ENCODE peak calls at places on chromosomes 11 and 22, in ten cellular contexts. One of them, this sample, is unnamed.
A peak's percentile ranks its signal among the peaks of the same experiment; 100 is the strongest.

GRCh38 chr11:85634747-85635146 is 6.4 kb downstream of the TMEM126B start:
- DNase-seq in kidney: no peak
- DNase-seq in brain microvascular endothelial cell: no peak
- DNase-seq in choroid plexus epithelial cell: no peak
- DNase-seq in fibroblast of mammary gland: no peak
- DNase-seq in OCI-LY7: no peak
- DNase-seq in NB4: no peak
- DNase-seq in colonic mucosa: no peak
- DNase-seq in stomach: no peak
- DNase-seq in suprapubic skin: no peak
- DNase-seq in this sample: no peak

GRCh38 chr11:14552089-14552488 is 31.9 kb upstream of the PSMA1 start:
- DNase-seq in NB4: no peak
- DNase-seq in choroid plexus epithelial cell: no peak
- DNase-seq in kidney: no peak
- DNase-seq in suprapubic skin: no peak
- DNase-seq in fibroblast of mammary gland: no peak
- DNase-seq in colonic mucosa: no peak
- DNase-seq in brain microvascular endothelial cell: no peak
- DNase-seq in OCI-LY7: no peak
- DNase-seq in stomach: no peak
- DNase-seq in this sample: no peak

GRCh38 chr11:47607380-47607779 is 13.2 kb upstream of the C1QTNF4 start:
- DNase-seq in fibroblast of mammary gland: peak; percentile 99
- DNase-seq in kidney: no peak
- DNase-seq in stomach: no peak
- DNase-seq in OCI-LY7: no peak
- DNase-seq in NB4: no peak
- DNase-seq in colonic mucosa: no peak
- DNase-seq in brain microvascular endothelial cell: peak; percentile 94
- DNase-seq in choroid plexus epithelial cell: peak; percentile 94
- DNase-seq in suprapubic skin: peak; percentile 80
- DNase-seq in this sample: no peak

GRCh38 chr22:45896153-45896951 is 80.6 kb downstream of the WNT7B start:
- DNase-seq in brain microvascular endothelial cell: no peak
- DNase-seq in OCI-LY7: no peak
- DNase-seq in colonic mucosa: no peak
- DNase-seq in choroid plexus epithelial cell: no peak
- DNase-seq in kidney: peak; percentile 84
- DNase-seq in NB4: no peak
- DNase-seq in fibroblast of mammary gland: no peak
- DNase-seq in suprapubic skin: no peak
- DNase-seq in stomach: no peak
- DNase-seq in this sample: no peak

GRCh38 chr11:2825261-2825885 is 60.2 kb downstream of the CDKN1C start:
- DNase-seq in choroid plexus epithelial cell: peak; percentile 79
- DNase-seq in stomach: peak; percentile 56
- DNase-seq in colonic mucosa: peak; percentile 66
- DNase-seq in brain microvascular endothelial cell: no peak
- DNase-seq in NB4: peak; percentile 47
- DNase-seq in fibroblast of mammary gland: peak; percentile 70
- DNase-seq in OCI-LY7: no peak
- DNase-seq in kidney: peak; percentile 94
- DNase-seq in suprapubic skin: peak; percentile 94
- DNase-seq in this sample: no peak

GRCh38 chr22:28299760-28300159 is 379.9 kb downstream of the TTC28 start:
- DNase-seq in stomach: no peak
- DNase-seq in kidney: no peak
- DNase-seq in brain microvascular endothelial cell: no peak
- DNase-seq in suprapubic skin: no peak
- DNase-seq in choroid plexus epithelial cell: peak; percentile 12
- DNase-seq in OCI-LY7: no peak
- DNase-seq in NB4: no peak
- DNase-seq in colonic mucosa: no peak
- DNase-seq in fibroblast of mammary gland: peak; percentile 25
- DNase-seq in this sample: peak; percentile 11

GRCh38 chr11:10486161-10486840 is 31.2 kb downstream of the AMPD3 start:
- DNase-seq in OCI-LY7: peak; percentile 24
- DNase-seq in kidney: no peak
- DNase-seq in choroid plexus epithelial cell: no peak
- DNase-seq in NB4: no peak
- DNase-seq in fibroblast of mammary gland: no peak
- DNase-seq in suprapubic skin: peak; percentile 56
- DNase-seq in stomach: no peak
- DNase-seq in colonic mucosa: no peak
- DNase-seq in brain microvascular endothelial cell: no peak
- DNase-seq in this sample: no peak

GRCh38 chr11:80779907-80780615 is 1339.2 kb upstream of the TENM4 start:
- DNase-seq in OCI-LY7: no peak
- DNase-seq in kidney: no peak
- DNase-seq in stomach: no peak
- DNase-seq in NB4: no peak
- DNase-seq in brain microvascular endothelial cell: no peak
- DNase-seq in fibroblast of mammary gland: no peak
- DNase-seq in choroid plexus epithelial cell: peak; percentile 16
- DNase-seq in suprapubic skin: no peak
- DNase-seq in colonic mucosa: no peak
- DNase-seq in this sample: no peak

DNA sequence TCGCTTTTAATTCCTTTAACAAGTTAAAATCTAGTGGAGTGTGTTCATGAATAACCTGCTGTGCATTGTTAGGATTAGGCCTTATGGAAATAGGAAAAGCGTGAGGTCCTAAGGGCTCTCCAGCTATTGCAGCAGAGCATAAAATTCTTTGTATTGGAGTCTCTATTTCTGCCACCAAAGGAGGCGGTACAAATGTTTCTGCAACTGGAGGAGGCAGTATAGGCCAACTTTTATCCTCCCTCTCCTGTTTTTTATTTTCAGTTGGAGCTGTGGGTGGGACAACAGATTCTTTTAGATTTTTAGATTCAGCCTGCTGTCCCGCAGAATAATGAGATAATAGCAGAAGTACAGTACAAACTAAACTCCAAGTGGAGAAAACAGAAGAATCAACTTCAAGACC is 26.2 kb downstream of the OR10A6 start:
- DNase-seq in suprapubic skin: no peak
- DNase-seq in OCI-LY7: no peak
- DNase-seq in stomach: no peak
- DNase-seq in kidney: no peak
- DNase-seq in choroid plexus epithelial cell: peak; percentile 54
- DNase-seq in fibroblast of mammary gland: peak; percentile 55
- DNase-seq in colonic mucosa: no peak
- DNase-seq in NB4: no peak
- DNase-seq in brain microvascular endothelial cell: peak; percentile 14
- DNase-seq in this sample: no peak
- TF ChIP-seq CTCF in suprapubic skin: no peak
- TF ChIP-seq CTCF in OCI-LY7: peak; percentile 13
- TF ChIP-seq CTCF in stomach: no peak
- TF ChIP-seq CTCF in kidney: peak; percentile 5
- TF ChIP-seq CTCF in choroid plexus epithelial cell: peak; percentile 47
- TF ChIP-seq CTCF in fibroblast of mammary gland: peak; percentile 45
- TF ChIP-seq CTCF in colonic mucosa: no peak
- TF ChIP-seq CTCF in NB4: no peak
- TF ChIP-seq CTCF in brain microvascular endothelial cell: peak; percentile 53
- TF ChIP-seq CTCF in this sample: no peak

GRCh38 chr11:68437927-68438657 is 22.5 kb upstream of the PPP6R3 start:
- DNase-seq in choroid plexus epithelial cell: no peak
- DNase-seq in fibroblast of mammary gland: no peak
- DNase-seq in OCI-LY7: no peak
- DNase-seq in NB4: no peak
- DNase-seq in suprapubic skin: no peak
- DNase-seq in brain microvascular endothelial cell: no peak
- DNase-seq in kidney: no peak
- DNase-seq in colonic mucosa: no peak
- DNase-seq in stomach: no peak
- DNase-seq in this sample: no peak

GRCh38 chr11:68439355-68440065 is 21.0 kb upstream of the PPP6R3 start:
- DNase-seq in brain microvascular endothelial cell: no peak
- DNase-seq in kidney: no peak
- DNase-seq in stomach: no peak
- DNase-seq in NB4: no peak
- DNase-seq in fibroblast of mammary gland: no peak
- DNase-seq in suprapubic skin: no peak
- DNase-seq in choroid plexus epithelial cell: peak; percentile 37
- DNase-seq in colonic mucosa: no peak
- DNase-seq in OCI-LY7: no peak
- DNase-seq in this sample: no peak

GRCh38 chr11:68436162-68436888 is 24.2 kb upstream of the PPP6R3 start:
- DNase-seq in suprapubic skin: no peak
- DNase-seq in colonic mucosa: no peak
- DNase-seq in NB4: no peak
- DNase-seq in stomach: no peak
- DNase-seq in choroid plexus epithelial cell: no peak
- DNase-seq in kidney: no peak
- DNase-seq in brain microvascular endothelial cell: no peak
- DNase-seq in fibroblast of mammary gland: no peak
- DNase-seq in OCI-LY7: no peak
- DNase-seq in this sample: no peak

GRCh38 chr11:68438658-68439259 is 21.8 kb upstream of the PPP6R3 start:
- DNase-seq in colonic mucosa: no peak
- DNase-seq in OCI-LY7: peak; percentile 10
- DNase-seq in choroid plexus epithelial cell: no peak
- DNase-seq in stomach: no peak
- DNase-seq in brain microvascular endothelial cell: no peak
- DNase-seq in fibroblast of mammary gland: peak; percentile 24
- DNase-seq in kidney: no peak
- DNase-seq in NB4: no peak
- DNase-seq in suprapubic skin: no peak
- DNase-seq in this sample: no peak

DNA sequence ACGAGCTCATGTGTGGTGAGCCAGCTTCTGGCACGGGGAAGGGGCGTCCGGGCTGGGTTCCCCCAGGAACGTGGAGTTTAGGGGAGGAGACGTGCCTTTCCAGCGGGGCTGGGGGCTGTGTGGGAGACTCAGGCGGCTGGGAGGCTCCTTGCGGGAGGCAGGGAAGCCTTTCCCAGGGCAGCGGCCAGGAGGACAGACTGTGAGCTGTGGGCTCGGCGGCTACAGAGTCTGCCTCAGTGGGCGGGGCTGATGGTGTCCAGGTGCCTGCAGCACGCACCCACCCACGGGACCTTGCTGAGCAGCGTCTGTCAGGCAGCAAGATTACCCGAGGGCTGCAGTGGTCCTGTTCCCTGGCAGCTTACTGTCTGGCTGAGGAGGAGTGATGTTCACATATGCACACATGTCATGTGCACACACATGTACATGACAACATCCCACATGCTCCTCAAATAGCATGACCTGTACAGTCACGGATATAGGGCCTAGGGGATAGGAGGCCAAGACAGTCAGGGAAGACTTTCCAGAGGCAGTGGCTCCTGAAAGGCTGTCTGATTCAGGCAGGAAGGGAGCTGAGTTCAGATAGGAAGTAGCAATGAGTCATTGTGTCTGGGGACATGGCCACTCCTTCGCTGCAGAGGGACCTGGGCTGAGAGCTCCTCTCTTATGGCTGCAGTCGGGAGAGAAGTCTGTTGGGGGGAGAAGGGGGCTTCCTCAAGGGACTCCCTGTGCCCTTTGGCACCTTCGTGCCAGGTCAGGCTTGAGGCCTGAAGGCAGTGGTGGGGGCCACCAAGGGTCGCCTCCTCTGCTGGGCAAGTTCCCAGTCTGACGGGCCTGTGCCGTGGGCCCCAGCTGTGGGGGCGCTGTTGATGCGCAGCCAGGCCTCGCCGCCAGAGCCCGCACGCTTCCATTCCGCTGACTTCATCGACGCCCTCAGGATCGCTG is 23.3 kb upstream of the PPP6R3 start:
- DNase-seq in OCI-LY7: no peak
- DNase-seq in colonic mucosa: no peak
- DNase-seq in NB4: peak; percentile 86
- DNase-seq in choroid plexus epithelial cell: peak; percentile 73
- DNase-seq in fibroblast of mammary gland: peak; percentile 92
- DNase-seq in stomach: no peak
- DNase-seq in suprapubic skin: no peak
- DNase-seq in kidney: no peak
- DNase-seq in brain microvascular endothelial cell: peak; percentile 79
- DNase-seq in this sample: no peak
- TF ChIP-seq CTCF in OCI-LY7: no peak
- TF ChIP-seq CTCF in colonic mucosa: no peak
- TF ChIP-seq CTCF in NB4: no peak
- TF ChIP-seq CTCF in choroid plexus epithelial cell: no peak
- TF ChIP-seq CTCF in fibroblast of mammary gland: peak; percentile 12
- TF ChIP-seq CTCF in stomach: no peak
- TF ChIP-seq CTCF in suprapubic skin: no peak
- TF ChIP-seq CTCF in kidney: peak; percentile 13
- TF ChIP-seq CTCF in brain microvascular endothelial cell: peak; percentile 4
- TF ChIP-seq CTCF in this sample: no peak

GRCh38 chr11:115931684-115932083 is 427.5 kb upstream of the CADM1 start:
- DNase-seq in NB4: no peak
- DNase-seq in choroid plexus epithelial cell: no peak
- DNase-seq in kidney: no peak
- DNase-seq in fibroblast of mammary gland: no peak
- DNase-seq in suprapubic skin: no peak
- DNase-seq in OCI-LY7: no peak
- DNase-seq in colonic mucosa: no peak
- DNase-seq in brain microvascular endothelial cell: no peak
- DNase-seq in stomach: no peak
- DNase-seq in this sample: no peak

GRCh38 chr11:115930886-115931537 is 426.8 kb upstream of the CADM1 start:
- DNase-seq in fibroblast of mammary gland: no peak
- DNase-seq in stomach: no peak
- DNase-seq in suprapubic skin: no peak
- DNase-seq in choroid plexus epithelial cell: no peak
- DNase-seq in colonic mucosa: no peak
- DNase-seq in OCI-LY7: peak; percentile 81
- DNase-seq in brain microvascular endothelial cell: no peak
- DNase-seq in NB4: no peak
- DNase-seq in kidney: no peak
- DNase-seq in this sample: no peak

GRCh38 chr11:115929618-115930129 is 425.5 kb upstream of the CADM1 start:
- DNase-seq in NB4: no peak
- DNase-seq in suprapubic skin: no peak
- DNase-seq in stomach: no peak
- DNase-seq in OCI-LY7: no peak
- DNase-seq in fibroblast of mammary gland: no peak
- DNase-seq in kidney: no peak
- DNase-seq in colonic mucosa: no peak
- DNase-seq in choroid plexus epithelial cell: no peak
- DNase-seq in brain microvascular endothelial cell: no peak
- DNase-seq in this sample: no peak

GRCh38 chr11:115930276-115930675 is 426.1 kb upstream of the CADM1 start:
- DNase-seq in fibroblast of mammary gland: no peak
- DNase-seq in NB4: no peak
- DNase-seq in colonic mucosa: no peak
- DNase-seq in suprapubic skin: no peak
- DNase-seq in OCI-LY7: peak; percentile 48
- DNase-seq in kidney: no peak
- DNase-seq in choroid plexus epithelial cell: no peak
- DNase-seq in brain microvascular endothelial cell: no peak
- DNase-seq in stomach: no peak
- DNase-seq in this sample: no peak

DNA sequence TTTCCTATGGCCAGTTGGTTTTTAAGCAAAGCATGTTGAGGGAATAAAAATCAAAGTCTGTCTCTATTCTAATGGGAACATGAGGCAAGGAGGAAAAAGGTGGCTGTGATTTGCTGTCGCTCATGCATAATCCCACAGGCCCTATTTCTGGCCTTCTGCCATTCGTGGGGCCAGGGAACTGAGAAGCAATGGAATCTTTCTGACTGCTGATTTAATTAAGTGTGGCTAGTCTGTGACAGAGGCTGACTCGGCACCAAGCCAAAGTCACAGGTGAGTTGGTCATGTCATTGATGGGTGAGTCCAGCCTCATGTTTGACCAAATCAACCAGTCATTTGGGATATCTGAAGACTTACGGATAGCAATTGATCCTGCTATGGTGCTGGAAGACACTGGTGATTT is 429.3 kb upstream of the CADM1 start:
- DNase-seq in colonic mucosa: no peak
- DNase-seq in kidney: peak; percentile 82
- DNase-seq in fibroblast of mammary gland: no peak
- DNase-seq in NB4: no peak
- DNase-seq in OCI-LY7: no peak
- DNase-seq in suprapubic skin: no peak
- DNase-seq in brain microvascular endothelial cell: no peak
- DNase-seq in choroid plexus epithelial cell: no peak
- DNase-seq in stomach: no peak
- DNase-seq in this sample: no peak
- TF ChIP-seq CTCF in colonic mucosa: no peak
- TF ChIP-seq CTCF in kidney: no peak
- TF ChIP-seq CTCF in fibroblast of mammary gland: no peak
- TF ChIP-seq CTCF in NB4: no peak
- TF ChIP-seq CTCF in OCI-LY7: no peak
- TF ChIP-seq CTCF in suprapubic skin: no peak
- TF ChIP-seq CTCF in brain microvascular endothelial cell: no peak
- TF ChIP-seq CTCF in choroid plexus epithelial cell: no peak
- TF ChIP-seq CTCF in stomach: no peak
- TF ChIP-seq CTCF in this sample: no peak

GRCh38 chr11:62922653-62923371 is 1.6 kb upstream of the CHRM1 start:
- DNase-seq in fibroblast of mammary gland: peak; percentile 30
- DNase-seq in brain microvascular endothelial cell: no peak
- DNase-seq in NB4: peak; percentile 49
- DNase-seq in stomach: no peak
- DNase-seq in colonic mucosa: no peak
- DNase-seq in suprapubic skin: no peak
- DNase-seq in choroid plexus epithelial cell: no peak
- DNase-seq in kidney: peak; percentile 73
- DNase-seq in OCI-LY7: peak; percentile 15
- DNase-seq in this sample: peak; percentile 84
- TF ChIP-seq CTCF in fibroblast of mammary gland: peak; percentile 46
- TF ChIP-seq CTCF in brain microvascular endothelial cell: peak; percentile 70
- TF ChIP-seq CTCF in NB4: peak; percentile 53
- TF ChIP-seq CTCF in stomach: no peak
- TF ChIP-seq CTCF in colonic mucosa: no peak
- TF ChIP-seq CTCF in suprapubic skin: peak; percentile 15
- TF ChIP-seq CTCF in choroid plexus epithelial cell: peak; percentile 48
- TF ChIP-seq CTCF in kidney: no peak
- TF ChIP-seq CTCF in OCI-LY7: peak; percentile 65
- TF ChIP-seq CTCF in this sample: peak; percentile 68

This sample was measured in activated CD8-positive, alpha-beta T cell treated with anti-CD3 and anti-CD28 coated beads for 36 hours.